ENCODE peak calls at places on chromosomes 6 and 20, in eight cellular contexts. A, F, C, T, E, N, R and S are unnamed samples.

GRCh38 chr20:33660035-33660684 is 2.0 kb upstream of the C20orf144 start:
- DNase-seq in N (no peak), F (no peak), T (no peak), A (no peak), R (no peak), E (no peak), C (no peak), S (no peak)

GRCh38 chr6:31353508-31353907 is 3.5 kb downstream of the HLA-B start:
- DNase-seq in R (no peak), N (no peak), C (peak), E (no peak), F (no peak), T (no peak), A (no peak), S (no peak)

GRCh38 chr6:163409712-163410111 is 4.8 kb upstream of the QKI start:
- DNase-seq in C (no peak), R (no peak), N (no peak), A (no peak), F (no peak), T (no peak), E (no peak), S (no peak)

GRCh38 chr6:166419268-166419667 is 36.5 kb upstream of the MPC1 start:
- DNase-seq in C (peak), F (peak), R (peak), N (no peak), A (peak), E (no peak), T (no peak), S (no peak)

GRCh38 chr6:90939906-90940305 is 353.0 kb upstream of the MAP3K7 start:
- DNase-seq in T (no peak), R (no peak), C (no peak), E (no peak), N (no peak), F (no peak), A (no peak), S (no peak)

GRCh38 chr20:63672666-63673065 is 14.6 kb downstream of the RTEL1 start:
- DNase-seq in A (no peak), R (no peak), T (no peak), N (no peak), C (no peak), F (no peak), E (no peak), S (no peak)

GRCh38 chr6:16090920-16091319 is 38.0 kb upstream of the MYLIP start:
- DNase-seq in C (no peak), T (no peak), R (no peak), A (no peak), E (no peak), F (no peak), N (no peak), S (no peak)

GRCh38 chr20:38217791-38218565 is 42.6 kb downstream of the KIAA1755 start:
- DNase-seq in E (no peak), T (no peak), F (no peak), N (no peak), R (peak), C (no peak), A (peak), S (no peak)

GRCh38 chr6:18323935-18324707 is 59.8 kb upstream of the DEK start:
- DNase-seq in N (peak), T (no peak), C (no peak), R (peak), A (peak), E (peak), F (no peak), S (no peak)

GRCh38 chr6:33787336-33787953 is 1.5 kb downstream of the LEMD2 start:
- DNase-seq in T (no peak), R (peak), F (no peak), E (no peak), N (no peak), A (peak), C (no peak), S (no peak)

GRCh38 chr6:45586216-45587171 is 208.8 kb upstream of the SUPT3H start:
- DNase-seq in E (no peak), N (no peak), R (peak), A (no peak), C (peak), F (peak), T (no peak), S (peak)